ENCODE peak calls at places on chromosomes 13 and 19, in six cellular contexts. O is heart right ventricle, R is neuronal stem cell, T is pancreas, U is neural progenitor cell, J is mucosa of descending colon. C is an unnamed sample.

GRCh38 chr19:35043906-35044305 is 2.4 kb downstream of the HPN start:
- DNase-seq in O (no peak), R (no peak), T (no peak), U (no peak), J (no peak), C (no peak)

GRCh38 chr13:87675851-87676250 is 4.7 kb downstream of the SLITRK5 start:
- DNase-seq in O (no peak), R (no peak), T (no peak), U (no peak), J (no peak), C (no peak)

GRCh38 chr19:43934055-43934984 is 762 bp downstream of the ZNF45 start:
- DNase-seq in O (no peak), R (no peak), T (no peak), U (peak; percentile 4), J (peak; percentile 3), C (no peak)

GRCh38 chr13:101988140-101988539 is 413.7 kb downstream of the FGF14 start:
- DNase-seq in O (no peak), R (no peak), T (no peak), U (peak; percentile 36), J (no peak), C (no peak)

GRCh38 chr19:13931582-13932378 is 6.4 kb downstream of the PODNL1 start:
- DNase-seq in O (no peak), R (no peak), T (no peak), U (no peak), J (no peak), C (no peak)

GRCh38 chr13:21078501-21078900 is 17.1 kb upstream of the LATS2 start:
- DNase-seq in O (no peak), R (no peak), T (no peak), U (no peak), J (no peak), C (no peak)

GRCh38 chr19:28746486-28746885 is 466.5 kb downstream of the UQCRFS1 start:
- DNase-seq in O (no peak), R (no peak), T (no peak), U (no peak), J (no peak), C (peak; percentile 3)

GRCh38 chr13:57629821-57630235 is 1.7 kb upstream of the PCDH17 start:
- DNase-seq in O (peak; percentile 92), R (peak; percentile 97), T (peak; percentile 85), U (peak; percentile 98), J (peak; percentile 38), C (no peak)

GRCh38 chr19:35944553-35944952 is 8.4 kb downstream of the LRFN3 start:
- DNase-seq in O (no peak), R (no peak), T (no peak), U (no peak), J (no peak), C (no peak)

GRCh38 chr13:105961438-105961837 is 574.0 kb downstream of the EFNB2 start:
- DNase-seq in O (no peak), R (no peak), T (no peak), U (no peak), J (no peak), C (no peak)

GRCh38 chr13:23799945-23800344 is 89.3 kb downstream of the MIPEP start:
- DNase-seq in O (no peak), R (no peak), T (no peak), U (no peak), J (no peak), C (peak; percentile 79)

GRCh38 chr13:109740721-109741120 is 45.7 kb downstream of the IRS2 start:
- DNase-seq in O (no peak), R (no peak), T (no peak), U (no peak), J (no peak), C (no peak)

GRCh38 chr13:98873377-98874028 is 104.4 kb downstream of the DOCK9 start:
- DNase-seq in O (no peak), R (no peak), T (no peak), U (no peak), J (no peak), C (no peak)

GRCh38 chr13:112186091-112186490 is 119.1 kb downstream of the SOX1 start:
- DNase-seq in O (no peak), R (no peak), T (no peak), U (no peak), J (no peak), C (no peak)

GRCh38 chr13:35621989-35622388 is 145.5 kb upstream of the MAB21L1 start:
- DNase-seq in O (no peak), R (no peak), T (no peak), U (no peak), J (no peak), C (peak; percentile 13)

GRCh38 chr13:40983269-40983668 is 35.8 kb downstream of the ELF1 start:
- DNase-seq in O (no peak), R (no peak), T (no peak), U (no peak), J (no peak), C (peak; percentile 27)

GRCh38 chr13:35714096-35714495 is 237.6 kb upstream of the MAB21L1 start:
- DNase-seq in O (no peak), R (no peak), T (no peak), U (peak; percentile 52), J (no peak), C (peak; percentile 70)

GRCh38 chr13:25249001-25249543 is 38.2 kb downstream of the MTMR6 start:
- DNase-seq in O (no peak), R (no peak), T (no peak), U (peak; percentile 53), J (no peak), C (peak; percentile 9)

GRCh38 chr13:111974065-111974640 is 92.8 kb upstream of the SOX1 start:
- DNase-seq in O (no peak), R (no peak), T (no peak), U (no peak), J (no peak), C (no peak)

GRCh38 chr19:1566392-1567115 is 1.6 kb downstream of the MEX3D start:
- DNase-seq in O (peak; percentile 74), R (peak; percentile 84), T (peak; percentile 44), U (peak; percentile 94), J (peak; percentile 65), C (peak; percentile 81)
- H3K4me3 ChIP-seq in O (peak overlapping the region; percentile 58), R (peak overlapping the region; percentile 99), T (peak overlapping the region; percentile 65), U (peak overlapping the region; percentile 76), J (peak overlapping the region; percentile 44), C (peak overlapping the region; percentile 86)

GRCh38 chr13:46289260-46289955 is 77.7 kb downstream of the LRRC63 start:
- DNase-seq in O (no peak), R (no peak), T (no peak), U (no peak), J (no peak), C (no peak)
- H3K36me3 ChIP-seq in O (no peaks in the 10 kb centered on the region), R (no peaks in the 10 kb centered on the region), T (no peaks in the 10 kb centered on the region), U (no peaks in the 10 kb centered on the region), J (no peaks in the 10 kb centered on the region), C (no peaks in the 10 kb centered on the region)

GRCh38 chr19:1360126-1360817 is 23.4 kb upstream of the NDUFS7 start:
- DNase-seq in O (no peak), R (no peak), T (no peak), U (no peak), J (no peak), C (no peak)

GRCh38 chr19:1362385-1363257 is 21.1 kb upstream of the NDUFS7 start:
- DNase-seq in O (no peak), R (no peak), T (no peak), U (no peak), J (no peak), C (no peak)

GRCh38 chr19:1363599-1363998 is 20.1 kb upstream of the NDUFS7 start:
- DNase-seq in O (no peak), R (no peak), T (no peak), U (no peak), J (no peak), C (no peak)

GRCh38 chr19:1361601-1362384 is 21.9 kb upstream of the NDUFS7 start:
- DNase-seq in O (no peak), R (no peak), T (no peak), U (peak; percentile 63), J (no peak), C (peak; percentile 50)

GRCh38 chr19:1360818-1361461 is 22.8 kb upstream of the NDUFS7 start:
- DNase-seq in O (peak; percentile 62), R (no peak), T (peak; percentile 55), U (peak; percentile 75), J (peak; percentile 29), C (peak; percentile 86)
- H3K4me1 ChIP-seq in O (peaks cover 21% of the 10 kb centered on the region), R (peaks cover 35% of the 10 kb centered on the region), T (peaks cover 12% of the 10 kb centered on the region), U (peaks cover 76% of the 10 kb centered on the region), J (peaks cover 7% of the 10 kb centered on the region), C (peaks cover 25% of the 10 kb centered on the region)

GRCh38 chr19:5687360-5688198 is 2.5 kb upstream of the RPL36 start:
- DNase-seq in O (no peak), R (no peak), T (no peak), U (no peak), J (no peak), C (no peak)

GRCh38 chr19:5683177-5683886 is 2.5 kb downstream of the HSD11B1L start:
- DNase-seq in O (no peak), R (no peak), T (no peak), U (no peak), J (no peak), C (no peak)

GRCh38 chr19:5686647-5687359 is 3.3 kb upstream of the RPL36 start:
- DNase-seq in O (peak; percentile 97), R (peak; percentile 96), T (peak; percentile 93), U (peak; percentile 98), J (peak; percentile 100), C (peak; percentile 99)

GRCh38 chr19:5684694-5685430 is 4.0 kb downstream of the HSD11B1L start:
- DNase-seq in O (no peak), R (no peak), T (no peak), U (no peak), J (no peak), C (no peak)

GRCh38 chr19:5686326-5686646 is 3.8 kb upstream of the RPL36 start:
- DNase-seq in O (no peak), R (no peak), T (no peak), U (no peak), J (no peak), C (no peak)
- H3K4me3 ChIP-seq in O (peak overlapping the region; percentile 62), R (peak overlapping the region; percentile 86), T (no peak overlapping the region), U (peak overlapping the region; percentile 58), J (no peak overlapping the region), C (peak overlapping the region; percentile 71)